ENCODE peak calls at places on chromosomes 4 and X, in four cellular contexts. K is NCI-H2081, E is A549, O is NCI-H748 treated with DMSO at 0.1 percent for 48 hours. Z is an unnamed sample.

GRCh38 chrX:46665232-46666162 is 91.9 kb downstream of the CHST7 start:
- DNase-seq in K (no peak), E (no peak), O (no peak), Z (no peak)

GRCh38 chr4:165873298-165874071 is 448 bp downstream of the TLL1 start:
- DNase-seq in K (peak; percentile 69), E (peak; percentile 7), O (peak; percentile 36), Z (peak; percentile 33)

GRCh38 chr4:153781717-153782416 is 7.0 kb downstream of the SFRP2 start:
- DNase-seq in K (no peak), E (no peak), O (no peak), Z (no peak)

GRCh38 chrX:16946971-16947562 is 609 bp downstream of the REPS2 start:
- DNase-seq in K (no peak), E (no peak), O (no peak), Z (no peak)

GRCh38 chr4:147578057-147578476 is 39.1 kb upstream of the TMEM184C start:
- DNase-seq in K (no peak), E (peak; percentile 84), O (no peak), Z (no peak)

GRCh38 chr4:87057835-87058234 is 123.0 kb downstream of the AFF1 start:
- DNase-seq in K (no peak), E (no peak), O (no peak), Z (no peak)

GRCh38 chrX:18875256-18875878 is 108.5 kb downstream of the PHKA2 start:
- DNase-seq in K (no peak), E (no peak), O (no peak), Z (no peak)

GRCh38 chrX:15854080-15854655 is 445 bp downstream of the AP1S2 start:
- DNase-seq in K (peak; percentile 18), E (peak; percentile 39), O (no peak), Z (peak; percentile 57)

GRCh38 chrX:13341491-13342101 is 21.7 kb upstream of the ATXN3L start:
- DNase-seq in K (no peak), E (no peak), O (no peak), Z (no peak)

GRCh38 chr4:29311231-29311630 is 1408.9 kb upstream of the PCDH7 start:
- DNase-seq in K (no peak), E (no peak), O (no peak), Z (no peak)

GRCh38 chr4:168441412-168441811 is 38.9 kb downstream of the DDX60L start:
- DNase-seq in K (no peak), E (no peak), O (no peak), Z (no peak)

GRCh38 chrX:129649268-129650182 is 5.2 kb downstream of the APLN start:
- DNase-seq in K (no peak), E (no peak), O (no peak), Z (no peak)

GRCh38 chr4:145580906-145581305 is 38.3 kb upstream of the MMAA start:
- DNase-seq in K (no peak), E (peak; percentile 5), O (no peak), Z (no peak)

GRCh38 chr4:128810331-128810870 is 901 bp downstream of the JADE1 start:
- DNase-seq in K (peak; percentile 47), E (peak; percentile 69), O (peak; percentile 54), Z (peak; percentile 23)

Z was measured in dorsolateral prefrontal cortex.